ENCODE peak calls at places on chromosomes 1 and 21, in five cellular contexts. Z is upper lobe of right lung, W is A549, K is cardiac muscle cell, J is AG04450. R is an unnamed sample.

GRCh38 chr1:166062695-166063094 is 104.1 kb downstream of the FAM78B start:
- DNase-seq in W (no peak), K (no peak), J (no peak), Z (no peak), R (no peak)

GRCh38 chr1:21508580-21509350 is 458 bp upstream of the ALPL start:
- DNase-seq in Z (peak; percentile 93), J (no peak), W (peak; percentile 62), K (peak; percentile 91), R (no peak)

GRCh38 chr1:112558634-112559033 is 49.9 kb downstream of the WNT2B start:
- DNase-seq in W (no peak), Z (no peak), J (no peak), K (no peak), R (no peak)

GRCh38 chr1:91282695-91283420 is 121.8 kb downstream of the HFM1 start:
- DNase-seq in W (peak; percentile 43), K (peak; percentile 74), Z (no peak), J (peak; percentile 37), R (peak; percentile 5)

GRCh38 chr21:42806489-42807140 is 72.7 kb downstream of the WDR4 start:
- DNase-seq in K (no peak), J (no peak), Z (no peak), W (no peak), R (no peak)

GRCh38 chr1:201329801-201330200 is 46.5 kb downstream of the PKP1 start:
- DNase-seq in W (no peak), K (no peak), J (no peak), Z (peak; percentile 70), R (no peak)

GRCh38 chr1:76268341-76268740 is 193.8 kb downstream of the ST6GALNAC3 start:
- DNase-seq in J (no peak), Z (no peak), W (no peak), K (peak; percentile 69), R (no peak)

GRCh38 chr1:43970502-43970901 is 692 bp downstream of the DPH2 start:
- DNase-seq in W (no peak), J (no peak), K (no peak), Z (no peak), R (no peak)

GRCh38 chr1:223401873-223402789 is 8.9 kb downstream of the CCDC185 start:
- DNase-seq in Z (no peak), W (peak; percentile 47), K (no peak), J (peak; percentile 36), R (peak; percentile 26)

DNA sequence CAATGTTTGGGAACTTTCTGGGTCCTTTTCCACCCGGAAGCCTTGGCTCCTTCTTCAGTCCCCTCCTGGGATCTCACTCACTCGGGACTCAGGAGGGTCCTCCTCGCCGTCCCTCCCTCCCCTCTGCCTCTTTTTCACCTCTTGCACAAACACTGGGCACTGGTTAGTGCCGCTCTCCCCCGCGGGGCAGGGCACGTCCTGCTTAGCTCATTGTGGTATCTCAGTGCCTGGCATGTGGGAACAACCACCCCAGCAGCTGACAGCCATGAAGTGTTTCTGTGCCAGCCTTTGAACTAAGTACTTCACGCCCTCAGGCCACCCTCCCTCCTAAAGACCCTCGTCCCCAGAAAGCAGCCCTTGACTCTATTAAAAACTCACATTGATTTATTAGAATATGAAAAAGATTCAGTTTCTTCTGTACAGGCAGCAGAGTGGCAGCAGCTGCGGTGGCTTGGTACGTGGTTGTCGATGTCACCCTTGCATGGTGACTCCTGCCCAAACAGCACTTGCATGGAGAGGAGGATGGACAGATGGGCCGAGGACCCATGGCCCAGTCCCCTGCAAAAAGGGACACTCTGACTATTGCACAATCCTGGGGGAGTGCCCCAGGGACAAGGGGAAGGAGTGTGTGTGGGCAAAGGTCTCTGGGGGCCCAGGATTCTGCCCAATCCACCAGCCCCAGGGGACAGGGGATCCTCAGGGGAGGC is 56.3 kb downstream of the SLC9A1 start:
- DNase-seq in J (no peak), Z (peak; percentile 85), K (no peak), W (no peak), R (no peak)
- H3K27ac ChIP-seq in J (peak overlapping the region; percentile 75), Z (peak overlapping the region; percentile 76), K (peak overlapping the region; percentile 84), W (peak overlapping the region; percentile 68), R (peak overlapping the region; percentile 80)

GRCh38 chr1:180586671-180587155 is 27.9 kb downstream of the OVAAL start:
- DNase-seq in Z (no peak), W (peak; percentile 52), J (peak; percentile 41), K (no peak), R (peak; percentile 82)
- H3K27ac ChIP-seq in Z (no peak overlapping the region), W (peak overlapping the region; percentile 83), J (peak overlapping the region; percentile 35), K (no peak overlapping the region), R (peak overlapping the region; percentile 94)

GRCh38 chr1:10685196-10685850 is 111.1 kb downstream of the CASZ1 start:
- DNase-seq in Z (no peak), K (no peak), J (no peak), W (no peak), R (no peak)

GRCh38 chr1:10686404-10687040 is 109.9 kb downstream of the CASZ1 start:
- DNase-seq in K (no peak), J (no peak), W (no peak), Z (no peak), R (no peak)

GRCh38 chr1:10687142-10687715 is 109.2 kb downstream of the CASZ1 start:
- DNase-seq in J (no peak), Z (no peak), W (no peak), K (no peak), R (no peak)

GRCh38 chr1:10687782-10688408 is 108.6 kb downstream of the CASZ1 start:
- DNase-seq in W (no peak), K (no peak), Z (no peak), J (no peak), R (no peak)

GRCh38 chr1:10685851-10686403 is 110.5 kb downstream of the CASZ1 start:
- DNase-seq in K (peak; percentile 66), J (no peak), Z (no peak), W (no peak), R (no peak)
- H3K27ac ChIP-seq in K (peak overlapping the region; percentile 93), J (no peak overlapping the region), Z (peak overlapping the region; percentile 77), W (no peak overlapping the region), R (no peak overlapping the region)

GRCh38 chr1:24727490-24728214 is 17.6 kb upstream of the CLIC4 start:
- DNase-seq in K (no peak), Z (peak; percentile 84), W (no peak), J (no peak), R (no peak)
- H3K27ac ChIP-seq in K (no peak overlapping the region), Z (peak overlapping the region; percentile 58), W (no peak overlapping the region), J (peak overlapping the region; percentile 68), R (no peak overlapping the region)